ENCODE peak calls at places on chromosomes 1 and 21, in eight cellular contexts. S is fibroblast of pulmonary artery, N is GM20000, K is endothelial cell, C is Calu3, Q is neural crest cell, L is HFF-Myc, Z is astrocyte of the cerebellum. H is an unnamed sample.

GRCh38 chr1:10106756-10107479 is 74.2 kb downstream of the UBE4B start:
- DNase-seq in S (no peak), N (no peak), K (no peak), C (no peak), Q (no peak), L (no peak), Z (no peak), H (no peak)

GRCh38 chr1:113244134-113244820 is 146.0 kb upstream of the MAGI3 start:
- DNase-seq in S (no peak), N (no peak), K (no peak), C (no peak), Q (no peak), L (no peak), Z (no peak), H (no peak)

GRCh38 chr21:44866780-44867179 is 6.7 kb downstream of the PTTG1IP start:
- DNase-seq in S (peak), N (no peak), K (no peak), C (no peak), Q (no peak), L (no peak), Z (peak), H (no peak)

GRCh38 chr1:205018381-205018780 is 24.6 kb upstream of the CNTN2 start:
- DNase-seq in S (no peak), N (no peak), K (no peak), C (no peak), Q (no peak), L (no peak), Z (no peak), H (no peak)

GRCh38 chr1:157450106-157450505 is 102.2 kb downstream of the FCRL5 start:
- DNase-seq in S (no peak), N (no peak), K (no peak), C (no peak), Q (no peak), L (no peak), Z (no peak), H (no peak)

GRCh38 chr1:51442198-51442597 is 76.9 kb downstream of the EPS15 start:
- DNase-seq in S (no peak), N (no peak), K (no peak), C (no peak), Q (no peak), L (no peak), Z (no peak), H (no peak)

GRCh38 chr1:6180578-6181311 is 624 bp upstream of the CHD5 start:
- DNase-seq in S (no peak), N (peak), K (no peak), C (no peak), Q (no peak), L (no peak), Z (no peak), H (no peak)

GRCh38 chr1:2324553-2325366 is 66.6 kb downstream of the MORN1 start:
- DNase-seq in S (no peak), N (no peak), K (no peak), C (no peak), Q (no peak), L (no peak), Z (no peak), H (no peak)

GRCh38 chr1:88878731-88879130 is 12.6 kb downstream of the GTF2B start:
- DNase-seq in S (no peak), N (no peak), K (no peak), C (no peak), Q (no peak), L (no peak), Z (no peak), H (no peak)

GRCh38 chr1:84834419-84835064 is 58.5 kb downstream of the LPAR3 start:
- DNase-seq in S (peak), N (no peak), K (no peak), C (peak), Q (no peak), L (no peak), Z (peak), H (peak)

GRCh38 chr1:187985897-187986654 is 1157.3 kb downstream of the PLA2G4A start:
- DNase-seq in S (no peak), N (peak), K (no peak), C (no peak), Q (no peak), L (no peak), Z (no peak), H (no peak)

GRCh38 chr1:203327684-203328457 is 22.6 kb downstream of the BTG2 start:
- DNase-seq in S (peak), N (peak), K (no peak), C (peak), Q (peak), L (no peak), Z (no peak), H (no peak)

GRCh38 chr21:45989355-45990048 is 7.9 kb downstream of the COL6A1 start:
- DNase-seq in S (no peak), N (no peak), K (peak), C (no peak), Q (no peak), L (no peak), Z (no peak), H (no peak)

GRCh38 chr1:198272492-198272891 is 115.7 kb downstream of the NEK7 start:
- DNase-seq in S (peak), N (no peak), K (no peak), C (no peak), Q (no peak), L (no peak), Z (no peak), H (no peak)

GRCh38 chr1:219847215-219847855 is 81.0 kb downstream of the SLC30A10 start:
- DNase-seq in S (peak), N (no peak), K (no peak), C (peak), Q (no peak), L (peak), Z (no peak), H (no peak)

GRCh38 chr1:184416921-184417320 is 30.1 kb downstream of the C1orf21 start:
- DNase-seq in S (no peak), N (no peak), K (no peak), C (no peak), Q (no peak), L (no peak), Z (no peak), H (no peak)

GRCh38 chr1:37498872-37499617 is 15.5 kb downstream of the MEAF6 start:
- DNase-seq in S (peak), N (no peak), K (no peak), C (peak), Q (no peak), L (no peak), Z (peak), H (peak)

GRCh38 chr1:11730429-11730861 is 5.5 kb upstream of the AGTRAP start:
- DNase-seq in S (peak), N (no peak), K (peak), C (no peak), Q (no peak), L (no peak), Z (no peak), H (no peak)

GRCh38 chr1:157495285-157495684 is 57.0 kb downstream of the FCRL5 start:
- DNase-seq in S (no peak), N (no peak), K (no peak), C (no peak), Q (no peak), L (no peak), Z (no peak), H (no peak)

GRCh38 chr1:34754878-34755637 is at the start of gene GJB5:
- DNase-seq in S (no peak), N (no peak), K (no peak), C (peak), Q (no peak), L (no peak), Z (no peak), H (no peak)

GRCh38 chr21:31184462-31184861 is 146.2 kb upstream of the KRTAP19-8 start:
- DNase-seq in S (no peak), N (peak), K (no peak), C (no peak), Q (no peak), L (no peak), Z (no peak), H (no peak)

GRCh38 chr1:168195199-168196135 is 16.7 kb downstream of the TIPRL start:
- DNase-seq in S (no peak), N (no peak), K (no peak), C (no peak), Q (no peak), L (no peak), Z (no peak), H (no peak)

GRCh38 chr1:45205000-45205909 is 1.1 kb downstream of the ZSWIM5 start:
- DNase-seq in S (peak), N (peak), K (peak), C (peak), Q (peak), L (no peak), Z (no peak), H (no peak)

GRCh38 chr1:241387216-241387615 is 30.2 kb upstream of the RGS7 start:
- DNase-seq in S (no peak), N (no peak), K (no peak), C (no peak), Q (no peak), L (no peak), Z (no peak), H (no peak)

GRCh38 chr1:8663090-8663802 is 154.2 kb downstream of the RERE start:
- DNase-seq in S (peak), N (no peak), K (no peak), C (no peak), Q (no peak), L (no peak), Z (no peak), H (no peak)

GRCh38 chr1:98398649-98399048 is 262.9 kb upstream of the SNX7 start:
- DNase-seq in S (peak), N (no peak), K (no peak), C (no peak), Q (no peak), L (no peak), Z (peak), H (no peak)

GRCh38 chr1:35316264-35316663 is 47.8 kb downstream of the ZMYM4 start:
- DNase-seq in S (no peak), N (no peak), K (no peak), C (no peak), Q (no peak), L (no peak), Z (no peak), H (no peak)

GRCh38 chr1:33433509-33434362 is 2.8 kb upstream of the PHC2 start:
- DNase-seq in S (peak), N (no peak), K (no peak), C (peak), Q (no peak), L (peak), Z (peak), H (peak)

GRCh38 chr1:28087614-28088167 is 719 bp downstream of the EYA3 start:
- DNase-seq in S (peak), N (no peak), K (peak), C (no peak), Q (no peak), L (no peak), Z (no peak), H (no peak)

GRCh38 chr1:203362561-203363055 is 11.7 kb upstream of the FMOD start:
- DNase-seq in S (no peak), N (no peak), K (no peak), C (no peak), Q (no peak), L (no peak), Z (no peak), H (no peak)

GRCh38 chr1:208158640-208159541 is 85.3 kb downstream of the PLXNA2 start:
- DNase-seq in S (no peak), N (no peak), K (peak), C (no peak), Q (no peak), L (no peak), Z (peak), H (no peak)

GRCh38 chr1:36383240-36383639 is 2.5 kb downstream of the STK40 start:
- DNase-seq in S (no peak), N (no peak), K (no peak), C (no peak), Q (no peak), L (no peak), Z (no peak), H (no peak)

GRCh38 chr1:26861889-26862371 is 1.0 kb upstream of the SFN start:
- DNase-seq in S (no peak), N (no peak), K (no peak), C (peak), Q (no peak), L (no peak), Z (no peak), H (no peak)

GRCh38 chr1:26862781-26863676 is at the start of gene SFN:
- DNase-seq in S (no peak), N (peak), K (peak), C (peak), Q (no peak), L (no peak), Z (no peak), H (no peak)

GRCh38 chr1:26863677-26864060 is 720 bp downstream of the SFN start:
- DNase-seq in S (no peak), N (no peak), K (no peak), C (no peak), Q (no peak), L (no peak), Z (no peak), H (no peak)

GRCh38 chr1:26861286-26861701 is 1.7 kb upstream of the SFN start:
- DNase-seq in S (peak), N (no peak), K (no peak), C (no peak), Q (no peak), L (no peak), Z (no peak), H (peak)

DNA sequence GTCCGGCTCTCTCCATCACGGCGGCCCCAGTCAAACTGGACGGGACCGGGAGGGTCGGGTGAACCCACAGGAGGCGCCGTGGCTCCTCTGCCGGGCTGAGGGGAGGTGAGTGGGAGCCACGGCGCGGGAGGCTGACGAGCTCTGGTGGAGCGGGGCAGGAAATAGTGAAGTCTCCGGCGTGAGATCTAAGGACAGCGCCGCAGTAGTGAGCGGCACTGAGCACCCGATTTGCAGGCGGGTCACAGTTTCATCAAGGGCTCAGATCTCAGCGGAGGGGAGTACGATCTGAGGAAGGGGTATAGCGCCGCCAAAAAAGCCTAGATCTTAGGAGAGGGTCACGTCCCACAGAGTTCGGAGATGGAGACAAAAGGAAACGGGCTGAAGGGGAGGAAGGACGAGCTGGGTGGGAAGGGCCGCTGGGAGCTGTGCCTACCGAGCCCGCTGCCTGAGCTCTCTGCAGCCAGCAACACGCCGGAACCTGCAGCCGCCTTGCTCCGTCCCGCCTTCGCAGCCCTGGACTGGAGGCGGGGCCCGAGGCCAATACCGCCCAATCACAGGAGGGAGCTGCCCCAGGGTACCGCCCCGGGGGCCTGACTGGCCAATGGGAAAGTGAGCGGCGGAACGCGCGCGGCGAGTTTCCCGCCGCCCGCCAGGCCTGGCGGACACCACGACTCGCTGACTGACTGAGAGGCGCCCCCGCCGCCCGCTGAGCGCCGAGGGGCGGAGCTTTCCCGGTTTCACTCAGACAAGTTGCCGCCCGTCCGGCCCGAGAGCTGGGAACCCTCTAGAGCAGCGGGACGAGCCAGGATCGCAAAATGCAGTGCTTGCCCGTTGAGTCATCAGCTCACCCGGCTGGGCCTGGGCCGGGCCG is 1.9 kb downstream of the SFN start:
- DNase-seq in S (peak), N (peak), K (peak), C (peak), Q (peak), L (peak), Z (peak), H (peak)
- TF ChIP-seq CTCF in S (no peak), N (no peak), K (no peak), C (no peak), Q (no peak), L (no peak), Z (no peak), H (no peak)

GRCh38 chr1:177546346-177546745 is 375.6 kb downstream of the BRINP2 start:
- DNase-seq in S (peak), N (no peak), K (no peak), C (no peak), Q (no peak), L (no peak), Z (no peak), H (no peak)
- TF ChIP-seq CTCF in S (no peak), N (no peak), K (no peak), C (no peak), Q (no peak), L (no peak), Z (no peak), H (no peak)

GRCh38 chr1:40773748-40774265 is 9.8 kb upstream of the KCNQ4 start:
- DNase-seq in S (no peak), N (no peak), K (no peak), C (no peak), Q (no peak), L (no peak), Z (no peak), H (no peak)

GRCh38 chr1:40769815-40770214 is 13.8 kb upstream of the KCNQ4 start:
- DNase-seq in S (no peak), N (no peak), K (no peak), C (no peak), Q (no peak), L (no peak), Z (no peak), H (no peak)

GRCh38 chr1:40772146-40772770 is 11.3 kb upstream of the KCNQ4 start:
- DNase-seq in S (no peak), N (no peak), K (no peak), C (no peak), Q (no peak), L (no peak), Z (no peak), H (no peak)

GRCh38 chr1:40768146-40768990 is 15.2 kb upstream of the KCNQ4 start:
- DNase-seq in S (no peak), N (no peak), K (no peak), C (no peak), Q (no peak), L (no peak), Z (no peak), H (no peak)

GRCh38 chr1:40770296-40771070 is 13.1 kb upstream of the KCNQ4 start:
- DNase-seq in S (no peak), N (no peak), K (no peak), C (no peak), Q (no peak), L (no peak), Z (no peak), H (no peak)
- TF ChIP-seq CTCF in S (peak), N (no peak), K (no peak), C (no peak), Q (peak), L (no peak), Z (no peak), H (peak)

GRCh38 chr1:153190373-153190772 is 12.9 kb upstream of the LELP1 start:
- DNase-seq in S (no peak), N (peak), K (no peak), C (peak), Q (no peak), L (no peak), Z (no peak), H (no peak)
- TF ChIP-seq CTCF in S (peak), N (peak), K (peak), C (peak), Q (no peak), L (no peak), Z (peak), H (peak)

GRCh38 chr1:118563969-118564951 is 379.2 kb upstream of the SPAG17 start:
- DNase-seq in S (no peak), N (peak), K (peak), C (no peak), Q (no peak), L (no peak), Z (no peak), H (no peak)
- TF ChIP-seq CTCF in S (no peak), N (no peak), K (no peak), C (no peak), Q (peak), L (peak), Z (no peak), H (peak)

GRCh38 chr1:121587230-121587569 is 402.4 kb downstream of the SRGAP2C start:
- DNase-seq in S (no peak), N (no peak), K (no peak), C (no peak), Q (no peak), L (no peak), Z (no peak), H (no peak)

GRCh38 chr1:121587777-121588176 is 403.0 kb downstream of the SRGAP2C start:
- DNase-seq in S (peak), N (no peak), K (no peak), C (no peak), Q (no peak), L (no peak), Z (no peak), H (no peak)

DNA sequence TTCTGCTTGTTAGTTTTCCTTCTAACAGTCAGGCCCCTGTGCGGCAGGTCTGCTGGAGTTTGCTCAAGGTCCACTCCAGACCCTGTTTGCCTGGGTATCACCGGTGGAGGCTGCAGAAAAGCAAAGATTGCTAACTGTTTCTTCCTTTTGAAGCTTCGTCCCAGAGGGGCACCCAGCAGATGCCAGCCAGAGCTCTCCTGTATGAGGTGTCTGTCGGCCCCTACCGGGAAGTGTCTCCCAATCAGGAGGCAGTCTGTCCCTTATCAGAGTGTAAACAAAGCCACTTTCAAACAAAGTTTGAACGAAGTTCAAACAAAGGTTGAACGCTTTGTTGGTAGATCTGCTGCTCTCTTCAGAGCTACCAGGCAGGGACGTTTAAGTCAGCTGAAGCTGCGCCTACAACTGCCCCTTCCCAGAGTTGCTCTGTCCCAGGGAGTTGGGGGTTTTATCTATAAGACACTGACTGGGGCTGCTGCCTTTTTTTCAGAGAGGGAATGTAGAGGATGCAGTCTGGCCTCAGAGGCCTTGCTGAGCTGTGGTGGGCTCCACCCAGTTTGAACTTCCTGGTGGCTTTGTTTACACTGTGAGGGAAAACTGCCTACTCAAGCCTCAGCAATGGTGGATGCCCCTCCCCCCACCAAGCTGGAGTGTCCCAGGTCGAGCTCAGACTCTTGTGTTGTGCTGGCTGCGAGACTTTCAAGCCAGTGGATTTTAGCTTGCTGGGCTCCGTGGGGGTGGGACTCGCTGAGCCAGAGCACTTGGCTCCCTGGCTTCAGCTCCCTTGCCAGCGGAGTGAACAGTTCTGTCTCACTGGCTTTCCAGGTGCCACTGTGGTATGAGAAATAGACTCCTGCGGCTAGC is 401.8 kb downstream of the SRGAP2C start:
- DNase-seq in S (no peak), N (no peak), K (peak), C (peak), Q (no peak), L (no peak), Z (no peak), H (no peak)
- TF ChIP-seq CTCF in S (no peak), N (no peak), K (no peak), C (no peak), Q (no peak), L (no peak), Z (no peak), H (no peak)

GRCh38 chr1:173163209-173163608 is 43.9 kb downstream of the TNFSF4 start:
- DNase-seq in S (no peak), N (no peak), K (no peak), C (no peak), Q (no peak), L (no peak), Z (no peak), H (no peak)
- TF ChIP-seq CTCF in S (no peak), N (no peak), K (no peak), C (no peak), Q (no peak), L (no peak), Z (no peak), H (no peak)